ENCODE peak calls at places on chromosomes 13 and 19, in four cellular contexts. M is H1, N is AG10803, S is stomach. H is an unnamed sample.

GRCh38 chr19:53182202-53182601 is 11.0 kb downstream of the ZNF665 start:
- DNase-seq in M (no peak), N (no peak), S (no peak), H (no peak)

GRCh38 chr13:49444517-49445395 is 682 bp downstream of the SETDB2 start:
- DNase-seq in M (no peak), N (peak), S (no peak), H (peak)

GRCh38 chr13:94433055-94433947 is 46.2 kb downstream of the DCT start:
- DNase-seq in M (peak), N (no peak), S (no peak), H (peak)

GRCh38 chr13:93118081-93118615 is 108.5 kb upstream of the GPC6 start:
- DNase-seq in M (no peak), N (no peak), S (no peak), H (no peak)

GRCh38 chr13:59356607-59357006 is 807.1 kb downstream of the DIAPH3 start:
- DNase-seq in M (no peak), N (peak), S (no peak), H (no peak)

GRCh38 chr13:20161275-20161950 is 561 bp upstream of the GJA3 start:
- DNase-seq in M (no peak), N (no peak), S (no peak), H (peak)

GRCh38 chr19:51333836-51334460 is 8.0 kb downstream of the VSIG10L start:
- DNase-seq in M (no peak), N (no peak), S (no peak), H (no peak)

GRCh38 chr19:13181747-13182388 is 31.7 kb downstream of the IER2 start:
- DNase-seq in M (no peak), N (peak), S (peak), H (no peak)

GRCh38 chr19:15640294-15640903 is at the start of gene CYP4F3:
- DNase-seq in M (no peak), N (no peak), S (peak), H (no peak)

GRCh38 chr13:51998723-51999471 is 12.4 kb downstream of the ATP7B start:
- DNase-seq in M (no peak), N (no peak), S (no peak), H (no peak)

GRCh38 chr19:6707011-6707657 is 13.3 kb downstream of the C3 start:
- DNase-seq in M (no peak), N (no peak), S (no peak), H (no peak)

GRCh38 chr19:38647966-38648788 is 728 bp downstream of the ACTN4 start:
- DNase-seq in M (no peak), N (no peak), S (no peak), H (no peak)

GRCh38 chr13:101231751-101232428 is 184.4 kb downstream of the NALCN start:
- DNase-seq in M (no peak), N (peak), S (no peak), H (no peak)

GRCh38 chr13:40315416-40316064 is 350.9 kb downstream of the FOXO1 start:
- DNase-seq in M (no peak), N (no peak), S (no peak), H (peak)

GRCh38 chr19:41616785-41617621 is 9.9 kb downstream of the CEACAM4 start:
- DNase-seq in M (no peak), N (peak), S (no peak), H (no peak)

GRCh38 chr19:44747739-44748425 is 626 bp upstream of the BCL3 start:
- DNase-seq in M (no peak), N (peak), S (peak), H (no peak)

GRCh38 chr19:44745386-44745831 is 3.1 kb upstream of the BCL3 start:
- DNase-seq in M (no peak), N (peak), S (peak), H (no peak)

GRCh38 chr19:44746946-44747738 is 1.4 kb upstream of the BCL3 start:
- DNase-seq in M (no peak), N (peak), S (peak), H (peak)

GRCh38 chr19:44745887-44746600 is 2.5 kb upstream of the BCL3 start:
- DNase-seq in M (no peak), N (no peak), S (no peak), H (no peak)

DNA sequence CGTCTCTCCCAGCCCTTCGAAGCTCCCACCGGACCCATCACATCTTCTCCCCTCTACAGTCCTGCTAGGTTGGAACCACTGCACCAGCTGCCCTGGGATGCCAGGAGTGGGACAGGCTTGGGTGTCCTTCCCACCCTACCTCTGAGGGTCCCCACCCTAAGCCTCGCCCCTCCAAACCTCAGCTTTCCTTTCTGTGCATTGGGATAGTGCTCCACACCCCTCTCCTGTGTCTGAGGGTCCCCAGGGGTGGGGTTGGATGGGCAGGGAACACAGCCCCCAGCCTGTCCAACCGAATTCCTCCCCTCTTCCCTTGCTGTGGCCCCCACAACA is 1.9 kb upstream of the BCL3 start:
- DNase-seq in M (no peak), N (no peak), S (no peak), H (no peak)
- H3K4me3 ChIP-seq in M (no peak), N (no peak), S (no peak), H (no peak)

DNA sequence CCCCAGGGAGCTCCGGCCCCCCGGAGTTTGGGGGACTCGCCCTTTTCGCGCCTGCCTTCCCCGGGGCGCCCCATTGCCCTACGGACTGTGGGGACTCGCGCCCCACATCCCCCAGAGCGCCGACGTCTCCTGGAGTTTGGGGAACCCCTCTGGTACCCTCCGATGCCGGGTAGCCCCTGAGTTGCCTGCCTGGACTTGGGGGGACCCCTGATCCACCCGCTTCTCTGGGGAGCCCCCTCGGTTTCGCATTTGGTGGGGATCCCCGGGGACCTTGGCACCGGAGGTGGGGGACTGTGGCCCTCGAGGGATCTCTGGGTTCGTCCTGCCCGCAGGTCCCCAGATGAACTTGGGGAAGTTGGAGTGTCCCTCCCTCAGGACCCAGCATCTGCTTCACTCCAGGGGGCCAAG is 782 bp downstream of the EFNA2 start:
- DNase-seq in M (no peak), N (no peak), S (no peak), H (no peak)
- H3K4me3 ChIP-seq in M (peak), N (no peak), S (no peak), H (no peak)

GRCh38 chr19:56840452-56841193 is at the start of the genes PEG3 and ZIM2:
- DNase-seq in M (no peak), N (no peak), S (no peak), H (no peak)

GRCh38 chr19:56838680-56838929 is 1.9 kb downstream of the PEG3 start:
- DNase-seq in M (no peak), N (no peak), S (no peak), H (no peak)

GRCh38 chr19:56838930-56839664 is 1.4 kb downstream of the PEG3 start:
- DNase-seq in M (no peak), N (peak), S (peak), H (peak)

GRCh38 chr19:56841194-56841546 is 644 bp upstream of the PEG3 start:
- DNase-seq in M (no peak), N (no peak), S (no peak), H (no peak)

GRCh38 chr19:56839665-56840451 is 668 bp downstream of the PEG3 start:
- DNase-seq in M (no peak), N (peak), S (peak), H (peak)
- H3K4me3 ChIP-seq in M (no peak), N (no peak), S (peak), H (no peak)

DNA sequence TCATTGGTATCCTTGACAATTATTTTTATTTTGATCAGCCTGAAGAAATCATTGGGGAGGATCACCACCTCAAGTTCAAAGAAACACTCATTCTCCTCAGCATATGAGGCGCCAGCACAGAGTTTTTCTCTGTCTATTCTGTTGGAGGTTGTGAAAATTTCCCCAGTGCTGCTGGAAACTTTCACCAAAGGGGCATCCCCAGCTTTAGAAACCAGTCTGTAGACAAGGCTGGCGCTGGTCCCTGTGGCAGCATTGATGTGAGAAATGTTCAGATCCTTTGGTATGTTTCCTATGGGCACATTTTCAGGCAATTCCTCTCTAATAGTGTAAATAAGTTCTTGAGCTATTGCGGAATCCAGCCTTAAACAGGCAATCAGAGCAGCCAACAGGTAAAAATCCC is 2.1 kb downstream of the PCDH9 start:
- DNase-seq in M (no peak), N (no peak), S (no peak), H (no peak)
- H3K4me3 ChIP-seq in M (no peak), N (no peak), S (no peak), H (no peak)

DNA sequence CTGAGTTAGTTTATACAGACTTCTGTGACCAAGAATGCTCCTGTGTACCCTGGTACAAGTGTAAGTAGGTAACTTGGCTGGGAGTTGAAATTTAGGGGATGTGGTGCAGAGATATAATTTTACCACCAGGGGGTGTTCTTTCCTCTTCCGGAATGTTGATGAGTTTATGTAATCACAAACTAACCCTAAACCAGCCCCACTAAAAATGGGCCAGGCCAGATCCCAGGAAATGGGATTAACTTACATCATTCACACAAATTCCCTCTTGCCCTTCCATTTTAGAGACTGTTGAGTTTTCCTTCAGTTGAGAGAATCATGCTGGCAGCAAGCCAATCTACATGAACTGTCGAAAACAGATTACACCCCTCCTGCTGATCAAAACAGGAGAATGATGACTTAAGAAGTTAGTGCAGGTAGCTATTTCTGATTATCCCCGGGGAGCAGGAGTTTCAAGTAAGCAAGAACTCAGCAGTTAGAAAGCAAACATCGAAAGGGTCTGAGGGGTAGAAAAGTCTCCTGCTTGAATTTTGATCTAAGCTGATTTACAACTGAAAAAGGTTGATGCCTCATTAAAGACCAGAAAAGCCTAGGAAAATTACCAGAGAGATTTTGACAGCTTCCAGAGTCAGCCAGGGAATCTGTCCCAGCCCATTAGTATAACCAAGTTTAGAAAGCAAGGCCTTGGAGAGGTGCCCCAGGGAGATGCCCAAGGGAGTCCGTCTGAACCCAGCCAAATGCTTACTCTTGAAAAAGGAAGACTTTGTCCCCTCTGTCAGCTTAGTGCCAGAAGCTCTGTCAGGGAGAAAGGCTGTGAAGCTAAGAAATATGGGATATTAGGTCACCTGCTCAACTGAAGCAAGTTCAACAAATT is 32.3 kb upstream of the MED4 start:
- DNase-seq in M (peak), N (peak), S (peak), H (peak)
- H3K4me3 ChIP-seq in M (no peak), N (no peak), S (no peak), H (peak)

GRCh38 chr13:31940076-31940475 is 91.5 kb upstream of the FRY start:
- DNase-seq in M (no peak), N (no peak), S (no peak), H (no peak)
- H3K4me3 ChIP-seq in M (no peak), N (no peak), S (no peak), H (no peak)

GRCh38 chr19:23699521-23699860 is 12.5 kb upstream of the ZNF675 start:
- DNase-seq in M (no peak), N (no peak), S (no peak), H (no peak)
- H3K4me3 ChIP-seq in M (no peak), N (no peak), S (no peak), H (no peak)

GRCh38 chr13:91154553-91154952 is 192.9 kb upstream of the MIR17HG start:
- DNase-seq in M (no peak), N (peak), S (no peak), H (no peak)
- H3K4me3 ChIP-seq in M (no peak), N (no peak), S (no peak), H (no peak)

GRCh38 chr19:50000038-50000890 is 24.9 kb downstream of the VRK3 start:
- DNase-seq in M (no peak), N (no peak), S (no peak), H (no peak)

GRCh38 chr19:50002386-50002960 is 22.7 kb downstream of the VRK3 start:
- DNase-seq in M (no peak), N (no peak), S (no peak), H (no peak)

GRCh38 chr19:50001775-50002174 is 23.4 kb downstream of the VRK3 start:
- DNase-seq in M (no peak), N (no peak), S (no peak), H (no peak)

GRCh38 chr19:49999371-50000010 is 25.7 kb downstream of the VRK3 start:
- DNase-seq in M (no peak), N (no peak), S (no peak), H (no peak)

GRCh38 chr19:50001158-50001557 is 24.0 kb downstream of the VRK3 start:
- DNase-seq in M (no peak), N (no peak), S (no peak), H (no peak)
- H3K4me3 ChIP-seq in M (no peak), N (no peak), S (no peak), H (no peak)